ENCODE peak calls at places on chromosomes 2 and 18, in four cellular contexts. One of them, this sample, is unnamed. For H3K27me3, the result is how much of the 10 kb centered on the place peaks cover.

GRCh38 chr2:195706161-195706900 is 49.3 kb downstream of the SLC39A10 start:
- DNase-seq in HepG2: no peak
- DNase-seq in HCT116: no peak
- DNase-seq in K562: no peak
- DNase-seq in this sample: no peak

GRCh38 chr2:68230246-68231060 is 21.9 kb downstream of the PPP3R1 start:
- DNase-seq in HepG2: no peak
- DNase-seq in HCT116: no peak
- DNase-seq in K562: no peak
- DNase-seq in this sample: no peak

GRCh38 chr2:76641506-76641905 is 880.7 kb downstream of the LRRTM4 start:
- DNase-seq in HepG2: no peak
- DNase-seq in HCT116: no peak
- DNase-seq in K562: no peak
- DNase-seq in this sample: no peak

GRCh38 chr2:216651370-216651881 is 18.2 kb downstream of the IGFBP2 start:
- DNase-seq in HepG2: no peak
- DNase-seq in HCT116: no peak
- DNase-seq in K562: no peak
- DNase-seq in this sample: no peak

GRCh38 chr2:215900203-215900611 is 113.1 kb downstream of the MREG start:
- DNase-seq in HepG2: peak
- DNase-seq in HCT116: no peak
- DNase-seq in K562: no peak
- DNase-seq in this sample: no peak

GRCh38 chr2:25669520-25669919 is 3.9 kb downstream of the DTNB start:
- DNase-seq in HepG2: no peak
- DNase-seq in HCT116: no peak
- DNase-seq in K562: no peak
- DNase-seq in this sample: no peak

GRCh38 chr2:163155925-163156324 is 317.4 kb upstream of the KCNH7 start:
- DNase-seq in HepG2: no peak
- DNase-seq in HCT116: no peak
- DNase-seq in K562: no peak
- DNase-seq in this sample: no peak

GRCh38 chr2:219627105-219628100 is at the start of gene SLC4A3:
- DNase-seq in HepG2: no peak
- DNase-seq in HCT116: no peak
- DNase-seq in K562: peak
- DNase-seq in this sample: peak

GRCh38 chr18:55968550-55968949 is 380.6 kb upstream of the TCF4 start:
- DNase-seq in HepG2: no peak
- DNase-seq in HCT116: no peak
- DNase-seq in K562: peak
- DNase-seq in this sample: no peak

GRCh38 chr2:224165901-224166319 is 126.8 kb upstream of the SERPINE2 start:
- DNase-seq in HepG2: no peak
- DNase-seq in HCT116: no peak
- DNase-seq in K562: no peak
- DNase-seq in this sample: no peak

GRCh38 chr18:22466608-22467390 is 49.1 kb upstream of the CTAGE1 start:
- DNase-seq in HepG2: peak
- DNase-seq in HCT116: peak
- DNase-seq in K562: no peak
- DNase-seq in this sample: no peak

GRCh38 chr2:21759819-21760218 is 636.1 kb downstream of the TDRD15 start:
- DNase-seq in HepG2: no peak
- DNase-seq in HCT116: no peak
- DNase-seq in K562: no peak
- DNase-seq in this sample: no peak

GRCh38 chr2:21748501-21748900 is 624.7 kb downstream of the TDRD15 start:
- DNase-seq in HepG2: no peak
- DNase-seq in HCT116: no peak
- DNase-seq in K562: no peak
- DNase-seq in this sample: no peak

GRCh38 chr2:21757805-21758204 is 634.0 kb downstream of the TDRD15 start:
- DNase-seq in HepG2: no peak
- DNase-seq in HCT116: no peak
- DNase-seq in K562: no peak
- DNase-seq in this sample: no peak

GRCh38 chr2:21754164-21754788 is 630.5 kb downstream of the TDRD15 start:
- DNase-seq in HepG2: peak
- DNase-seq in HCT116: no peak
- DNase-seq in K562: no peak
- DNase-seq in this sample: no peak
- H3K27me3 ChIP-seq in HepG2: under half
- H3K27me3 ChIP-seq in HCT116: under half
- H3K27me3 ChIP-seq in K562: under half
- H3K27me3 ChIP-seq in this sample: under half

GRCh38 chr2:15584767-15585469 is 6.8 kb upstream of the DDX1 start:
- DNase-seq in HepG2: no peak
- DNase-seq in HCT116: no peak
- DNase-seq in K562: no peak
- DNase-seq in this sample: no peak

GRCh38 chr2:15583831-15584230 is 7.8 kb upstream of the DDX1 start:
- DNase-seq in HepG2: no peak
- DNase-seq in HCT116: no peak
- DNase-seq in K562: no peak
- DNase-seq in this sample: no peak

GRCh38 chr2:15584316-15584715 is 7.4 kb upstream of the DDX1 start:
- DNase-seq in HepG2: no peak
- DNase-seq in HCT116: no peak
- DNase-seq in K562: no peak
- DNase-seq in this sample: no peak

GRCh38 chr2:15582153-15582552 is 9.5 kb upstream of the DDX1 start:
- DNase-seq in HepG2: no peak
- DNase-seq in HCT116: no peak
- DNase-seq in K562: no peak
- DNase-seq in this sample: no peak

DNA sequence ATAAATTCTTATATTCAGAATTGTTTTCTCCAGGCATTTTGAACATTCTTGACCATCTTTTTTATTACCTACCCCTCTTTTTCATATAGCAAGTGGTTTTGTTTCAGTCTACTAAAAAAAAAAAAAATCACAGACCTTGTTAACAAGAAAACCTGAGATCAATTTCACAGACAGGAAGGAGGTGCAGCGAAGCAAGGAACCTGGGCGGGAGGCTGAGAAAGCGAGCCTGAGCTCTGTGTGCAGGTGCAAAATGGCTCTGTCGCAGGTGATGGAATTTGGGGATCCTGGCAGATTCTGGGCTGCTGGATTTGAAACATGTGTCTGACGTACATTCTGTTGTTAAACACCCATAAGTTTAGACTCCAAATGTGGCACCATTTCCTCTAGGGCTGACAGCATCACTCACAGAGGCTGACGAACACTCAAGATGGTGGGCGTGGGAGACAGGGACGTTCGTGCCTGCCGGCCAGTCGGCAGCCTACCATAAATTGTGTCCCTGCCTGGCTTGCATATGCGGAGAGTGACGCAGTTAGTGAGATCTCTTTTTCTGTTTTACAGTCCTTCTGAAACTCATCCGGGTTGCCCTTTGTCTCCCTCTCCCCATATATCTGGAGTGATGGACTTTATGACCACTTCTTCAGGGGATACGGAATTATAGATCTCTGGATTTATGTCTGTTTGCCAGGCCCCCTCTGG is 8.9 kb upstream of the DDX1 start:
- DNase-seq in HepG2: no peak
- DNase-seq in HCT116: no peak
- DNase-seq in K562: no peak
- DNase-seq in this sample: no peak
- TF ChIP-seq ELF1 in HepG2: no peak
- TF ChIP-seq ELF1 in HCT116: no peak
- TF ChIP-seq ELF1 in K562: no peak
- TF ChIP-seq ELF1 in this sample: no peak

GRCh38 chr2:1704606-1705556 is 39.4 kb downstream of the PXDN start:
- DNase-seq in HepG2: no peak
- DNase-seq in HCT116: no peak
- DNase-seq in K562: no peak
- DNase-seq in this sample: peak
- H3K27me3 ChIP-seq in HepG2: under half
- H3K27me3 ChIP-seq in HCT116: under half
- H3K27me3 ChIP-seq in K562: under half
- H3K27me3 ChIP-seq in this sample: under half

DNA sequence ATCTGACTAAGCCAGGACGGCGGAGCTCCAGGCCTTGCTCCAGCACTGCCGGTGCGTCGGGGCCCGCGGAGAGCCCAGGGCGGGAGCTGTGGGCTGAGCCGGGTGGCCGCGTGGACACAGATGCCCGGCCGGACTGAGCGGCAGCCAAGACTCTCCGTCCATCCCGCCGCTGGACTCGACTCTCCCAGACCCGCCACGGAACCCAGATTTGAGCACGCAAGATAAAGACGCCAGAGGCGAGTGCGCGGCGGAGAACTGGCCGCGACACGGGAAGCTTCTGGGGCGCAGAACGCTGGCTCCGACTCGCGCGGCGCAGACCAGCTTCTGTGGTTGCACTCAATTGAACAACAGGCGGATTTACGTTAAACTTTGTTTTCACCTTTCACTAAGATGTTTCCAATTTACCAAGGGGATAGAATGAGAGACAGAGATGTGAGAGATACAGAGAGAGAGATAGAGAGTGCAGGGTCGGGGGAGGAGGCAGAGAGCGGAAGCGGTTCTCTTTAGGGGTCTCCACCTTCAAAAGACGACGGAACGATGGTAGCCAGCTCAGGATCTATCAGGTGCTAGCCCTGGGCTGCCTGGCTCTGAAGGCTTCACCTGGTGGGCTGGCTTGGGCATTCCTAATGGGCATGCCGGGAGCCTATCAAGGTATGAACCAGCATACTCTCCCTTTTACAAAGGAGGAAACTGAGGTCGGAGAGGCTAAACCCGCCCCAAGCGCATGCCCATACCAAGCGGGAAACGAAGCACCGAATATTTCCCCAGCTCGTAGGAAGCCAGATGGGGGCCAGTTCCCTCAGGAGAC is 10.4 kb upstream of the EN1 start:
- DNase-seq in HepG2: no peak
- DNase-seq in HCT116: no peak
- DNase-seq in K562: no peak
- DNase-seq in this sample: no peak
- TF ChIP-seq ELF1 in HepG2: no peak
- TF ChIP-seq ELF1 in HCT116: no peak
- TF ChIP-seq ELF1 in K562: no peak
- TF ChIP-seq ELF1 in this sample: no peak

DNA sequence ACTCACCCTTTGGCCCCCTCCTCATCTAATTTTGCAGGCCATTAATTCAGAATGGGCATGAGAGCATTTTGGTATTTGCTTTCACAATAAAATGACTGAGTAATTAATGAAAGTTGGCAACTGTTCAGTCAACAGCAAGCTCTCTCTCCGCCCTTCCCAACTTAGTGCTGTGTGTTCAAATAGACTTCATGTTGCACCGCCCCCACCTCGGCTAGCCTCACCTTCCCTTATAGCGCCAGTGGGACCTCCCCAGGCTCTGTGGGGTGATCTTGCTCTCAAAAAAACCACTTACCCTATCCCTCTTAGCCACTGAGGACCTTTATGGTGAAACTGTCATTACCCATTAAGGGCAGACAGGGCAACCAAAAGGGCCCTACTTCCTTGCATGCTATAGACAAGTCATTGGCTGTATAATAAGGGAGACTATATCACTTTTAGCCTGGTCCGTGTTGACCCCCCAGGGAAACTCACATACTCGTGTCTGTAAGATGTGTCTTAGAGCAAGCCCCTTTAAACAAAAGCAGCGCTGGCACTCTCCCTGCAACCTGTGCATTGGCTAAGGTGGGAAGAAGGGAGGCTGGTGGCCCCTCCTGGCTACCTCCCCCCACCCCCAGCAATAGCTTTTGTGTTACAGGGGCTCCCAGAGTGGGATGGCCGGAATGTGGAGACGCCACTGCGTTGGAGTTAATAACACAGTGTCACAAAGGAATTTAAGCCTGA is 15.2 kb downstream of the EN1 start:
- DNase-seq in HepG2: no peak
- DNase-seq in HCT116: no peak
- DNase-seq in K562: no peak
- DNase-seq in this sample: no peak
- H3K27me3 ChIP-seq in HepG2: under half
- H3K27me3 ChIP-seq in HCT116: under half
- H3K27me3 ChIP-seq in K562: under half
- H3K27me3 ChIP-seq in this sample: half or more

GRCh38 chr18:11884396-11885030 is 23.6 kb downstream of the MPPE1 start:
- DNase-seq in HepG2: no peak
- DNase-seq in HCT116: no peak
- DNase-seq in K562: no peak
- DNase-seq in this sample: no peak

GRCh38 chr18:11885278-11885991 is 22.7 kb downstream of the MPPE1 start:
- DNase-seq in HepG2: peak
- DNase-seq in HCT116: no peak
- DNase-seq in K562: no peak
- DNase-seq in this sample: no peak

GRCh38 chr18:11883153-11883552 is 25.0 kb downstream of the MPPE1 start:
- DNase-seq in HepG2: no peak
- DNase-seq in HCT116: no peak
- DNase-seq in K562: no peak
- DNase-seq in this sample: no peak

GRCh38 chr18:11877497-11877896 is 26.3 kb downstream of the CHMP1B start:
- DNase-seq in HepG2: no peak
- DNase-seq in HCT116: no peak
- DNase-seq in K562: no peak
- DNase-seq in this sample: no peak

DNA sequence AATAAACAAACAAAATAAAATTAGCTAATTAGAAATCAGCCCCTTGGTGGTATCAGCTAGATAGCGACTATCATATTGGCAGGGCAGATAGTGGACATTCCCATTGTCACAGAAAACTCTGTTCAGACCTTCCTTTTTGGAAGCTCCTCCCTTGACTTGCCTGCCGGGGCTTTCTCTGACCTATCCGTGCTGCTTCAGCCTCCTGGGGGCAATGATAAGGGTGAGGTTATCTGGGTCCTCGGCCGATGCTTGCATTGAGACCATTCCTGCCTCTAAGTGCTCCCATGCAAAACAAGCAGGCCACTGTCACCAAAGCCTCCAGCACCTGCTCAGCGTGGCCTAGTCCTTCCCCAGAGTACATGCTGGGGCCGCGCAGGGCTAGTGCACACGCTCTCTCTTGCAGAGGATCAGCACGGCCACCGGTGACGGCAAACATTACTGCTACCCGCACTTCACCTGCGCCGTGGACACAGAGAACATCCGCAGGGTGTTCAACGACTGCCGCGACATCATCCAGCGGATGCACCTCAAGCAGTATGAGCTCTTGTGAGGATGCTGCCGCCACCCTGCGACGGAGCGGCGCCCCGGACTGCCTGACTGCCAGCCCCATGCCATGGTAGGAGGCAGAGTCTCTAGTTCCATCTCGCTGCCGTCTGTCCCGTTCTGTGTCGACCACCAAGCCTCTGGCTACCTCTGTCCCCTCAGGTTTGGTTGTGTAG is 27.4 kb downstream of the MPPE1 start:
- DNase-seq in HepG2: no peak
- DNase-seq in HCT116: no peak
- DNase-seq in K562: peak
- DNase-seq in this sample: no peak
- TF ChIP-seq ELF1 in HepG2: no peak
- TF ChIP-seq ELF1 in HCT116: no peak
- TF ChIP-seq ELF1 in K562: no peak
- TF ChIP-seq ELF1 in this sample: no peak